ENCODE peak calls at places on chromosomes 4 and X, in ten cellular contexts. A, Z, I, Q, C, F, W, Y, H and O are unnamed samples. For H3K4me1 and H3K9me3, the result is how much of the 10 kb centered on the place peaks cover.

GRCh38 chrX:1424452-1424851 is 28.3 kb downstream of the ASMTL start:
- DNase-seq in A (no peak), Z (no peak), I (no peak), Q (no peak), C (no peak), F (peak), W (peak), Y (no peak), H (no peak), O (no peak)

GRCh38 chr4:53781614-53782467 is 190.6 kb upstream of the LNX1 start:
- DNase-seq in A (no peak), Z (no peak), I (peak), Q (no peak), C (no peak), F (no peak), W (no peak), Y (peak), H (no peak), O (no peak)

GRCh38 chrX:95427389-95427788 is 1257.3 kb upstream of the DIAPH2 start:
- DNase-seq in A (no peak), Z (no peak), I (no peak), Q (no peak), C (no peak), F (no peak), W (no peak), Y (no peak), H (no peak), O (no peak)

GRCh38 chr4:47486306-47486705 is 1.2 kb downstream of the ATP10D start:
- DNase-seq in A (no peak), Z (no peak), I (peak), Q (no peak), C (no peak), F (no peak), W (no peak), Y (no peak), H (no peak), O (no peak)

GRCh38 chrX:8591526-8591925 is 126.9 kb downstream of the VCX3B start:
- DNase-seq in A (no peak), Z (no peak), I (no peak), Q (no peak), C (no peak), F (no peak), W (no peak), Y (no peak), H (no peak), O (no peak)

GRCh38 chr4:20591571-20592455 is 108.4 kb upstream of the PACRGL start:
- DNase-seq in A (no peak), Z (no peak), I (no peak), Q (no peak), C (no peak), F (no peak), W (no peak), Y (no peak), H (no peak), O (no peak)

GRCh38 chr4:27087306-27088045 is 226.8 kb downstream of the STIM2 start:
- DNase-seq in A (no peak), Z (no peak), I (no peak), Q (no peak), C (no peak), F (no peak), W (no peak), Y (no peak), H (no peak), O (no peak)

GRCh38 chrX:67555578-67556203 is 11.9 kb downstream of the AR start:
- DNase-seq in A (peak), Z (peak), I (peak), Q (peak), C (peak), F (no peak), W (peak), Y (peak), H (peak), O (no peak)

GRCh38 chrX:56798866-56799864 is 70.1 kb downstream of the NBDY start:
- DNase-seq in A (peak), Z (peak), I (no peak), Q (no peak), C (no peak), F (peak), W (no peak), Y (no peak), H (peak), O (peak)

GRCh38 chr4:148341980-148342800 is 100.0 kb downstream of the NR3C2 start:
- DNase-seq in A (no peak), Z (no peak), I (peak), Q (no peak), C (no peak), F (no peak), W (no peak), Y (no peak), H (no peak), O (no peak)

GRCh38 chr4:150244600-150244999 is 166.4 kb downstream of the DCLK2 start:
- DNase-seq in A (no peak), Z (no peak), I (no peak), Q (no peak), C (no peak), F (no peak), W (no peak), Y (peak), H (no peak), O (no peak)

GRCh38 chrX:102950908-102951866 is 14.1 kb downstream of the RAB40AL start:
- DNase-seq in A (peak), Z (no peak), I (peak), Q (peak), C (peak), F (no peak), W (no peak), Y (peak), H (peak), O (no peak)

GRCh38 chr4:183825346-183825745 is 79.8 kb upstream of the STOX2 start:
- DNase-seq in A (no peak), Z (no peak), I (no peak), Q (no peak), C (no peak), F (no peak), W (no peak), Y (no peak), H (no peak), O (no peak)

GRCh38 chr4:13413719-13414437 is 70.3 kb downstream of the RAB28 start:
- DNase-seq in A (no peak), Z (no peak), I (no peak), Q (peak), C (no peak), F (no peak), W (no peak), Y (no peak), H (no peak), O (no peak)

GRCh38 chr4:130574215-130574614 is 1478.3 kb downstream of the C4orf33 start:
- DNase-seq in A (no peak), Z (no peak), I (no peak), Q (no peak), C (no peak), F (no peak), W (no peak), Y (no peak), H (no peak), O (no peak)

GRCh38 chrX:132118361-132118760 is 9.5 kb downstream of the FRMD7 start:
- DNase-seq in A (peak), Z (no peak), I (no peak), Q (no peak), C (no peak), F (no peak), W (no peak), Y (no peak), H (no peak), O (no peak)

GRCh38 chrX:46381630-46382029 is 163.6 kb downstream of the ZNF674 start:
- DNase-seq in A (peak), Z (no peak), I (peak), Q (no peak), C (peak), F (no peak), W (no peak), Y (peak), H (no peak), O (no peak)

GRCh38 chr4:169741569-169741968 is 16.2 kb downstream of the HPF1 start:
- DNase-seq in A (no peak), Z (no peak), I (no peak), Q (no peak), C (no peak), F (no peak), W (no peak), Y (no peak), H (no peak), O (no peak)

GRCh38 chr4:169745291-169745690 is 12.5 kb downstream of the HPF1 start:
- DNase-seq in A (no peak), Z (no peak), I (no peak), Q (no peak), C (no peak), F (no peak), W (no peak), Y (peak), H (no peak), O (no peak)

DNA sequence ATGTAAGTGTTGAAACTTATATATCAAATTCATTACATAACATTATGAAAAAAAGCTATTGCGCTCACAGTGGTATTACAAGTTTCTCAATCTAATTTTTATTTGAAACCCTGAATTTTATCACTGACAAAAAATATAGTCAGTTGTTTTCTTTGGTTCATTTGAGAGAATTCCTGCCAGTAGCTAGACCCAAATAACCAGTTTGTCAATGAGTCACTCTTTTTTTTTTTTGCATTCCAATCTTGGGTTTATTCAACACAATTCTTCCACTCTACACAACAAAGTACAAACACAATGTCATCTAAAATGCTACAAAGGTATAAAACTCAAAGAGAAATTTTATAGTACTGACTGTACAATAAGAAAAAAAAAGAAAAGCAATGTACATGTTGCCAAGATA is 13.1 kb downstream of the HPF1 start:
- DNase-seq in A (no peak), Z (no peak), I (no peak), Q (no peak), C (no peak), F (no peak), W (no peak), Y (no peak), H (no peak), O (no peak)
- TF ChIP-seq CTCF in A (no peak), Z (no peak), I (no peak), Q (no peak), C (no peak), F (no peak), W (no peak), Y (no peak), H (no peak), O (no peak)

DNA sequence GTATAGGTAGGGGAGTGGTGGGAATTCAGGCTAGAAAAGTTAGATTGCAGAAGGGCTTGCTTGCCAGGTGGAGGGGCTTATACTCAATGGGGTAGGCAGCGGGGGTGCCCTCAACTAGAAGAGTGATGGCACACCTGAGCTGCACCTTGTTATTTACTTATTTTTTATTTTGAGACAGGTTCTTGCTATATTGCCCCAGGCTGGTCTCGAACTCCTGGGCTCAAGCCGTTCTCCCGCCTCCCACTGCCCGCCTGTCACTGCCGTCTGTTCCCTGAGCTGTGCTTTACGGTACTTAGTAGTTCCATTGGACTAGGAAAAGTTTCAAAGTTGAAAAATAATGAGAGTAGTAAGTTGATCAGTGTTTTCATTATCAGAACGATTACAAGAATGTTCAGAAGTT is 2.0 kb downstream of the ZFX start:
- DNase-seq in A (no peak), Z (no peak), I (no peak), Q (no peak), C (no peak), F (no peak), W (no peak), Y (no peak), H (no peak), O (no peak)
- H3K4me1 ChIP-seq in A (under half), Z (half or more), I (under half), Q (half or more), C (under half), F (half or more), W (half or more), Y (under half), H (under half), O (under half)

GRCh38 chr4:24914460-24914859 is 1.6 kb upstream of the CCDC149 start:
- DNase-seq in A (no peak), Z (no peak), I (no peak), Q (no peak), C (no peak), F (no peak), W (no peak), Y (no peak), H (no peak), O (no peak)

GRCh38 chr4:24910504-24910903 is 2.3 kb downstream of the CCDC149 start:
- DNase-seq in A (no peak), Z (no peak), I (no peak), Q (no peak), C (no peak), F (no peak), W (no peak), Y (peak), H (no peak), O (no peak)

GRCh38 chr4:24912252-24913098 is at the start of gene CCDC149:
- DNase-seq in A (peak), Z (peak), I (peak), Q (peak), C (peak), F (peak), W (peak), Y (peak), H (peak), O (peak)

GRCh38 chr4:24915121-24915922 is 2.5 kb upstream of the CCDC149 start:
- DNase-seq in A (peak), Z (no peak), I (peak), Q (no peak), C (peak), F (no peak), W (no peak), Y (no peak), H (no peak), O (no peak)

GRCh38 chr4:24913099-24913445 is 230 bp upstream of the CCDC149 start:
- DNase-seq in A (no peak), Z (no peak), I (no peak), Q (no peak), C (peak), F (no peak), W (no peak), Y (no peak), H (no peak), O (no peak)
- H3K9me3 ChIP-seq in A (under half), Z (under half), I (under half), Q (under half), C (under half), F (under half), W (under half), Y (under half), H (under half), O (under half)

GRCh38 chr4:154120277-154120676 is 331.4 kb upstream of the SFRP2 start:
- DNase-seq in A (no peak), Z (no peak), I (no peak), Q (no peak), C (no peak), F (no peak), W (no peak), Y (no peak), H (no peak), O (no peak)

GRCh38 chr4:154124539-154125255 is 335.8 kb upstream of the SFRP2 start:
- DNase-seq in A (no peak), Z (no peak), I (no peak), Q (no peak), C (no peak), F (no peak), W (no peak), Y (peak), H (no peak), O (no peak)

GRCh38 chr4:154120690-154121089 is 331.8 kb upstream of the SFRP2 start:
- DNase-seq in A (no peak), Z (no peak), I (no peak), Q (no peak), C (no peak), F (no peak), W (no peak), Y (no peak), H (no peak), O (no peak)

GRCh38 chr4:154123897-154124296 is 335.0 kb upstream of the SFRP2 start:
- DNase-seq in A (no peak), Z (no peak), I (no peak), Q (no peak), C (no peak), F (no peak), W (no peak), Y (no peak), H (no peak), O (no peak)

GRCh38 chr4:154119317-154119716 is 330.4 kb upstream of the SFRP2 start:
- DNase-seq in A (peak), Z (no peak), I (no peak), Q (no peak), C (no peak), F (no peak), W (no peak), Y (no peak), H (no peak), O (no peak)
- TF ChIP-seq CTCF in A (peak), Z (no peak), I (no peak), Q (no peak), C (no peak), F (no peak), W (no peak), Y (no peak), H (no peak), O (no peak)

GRCh38 chr4:133151681-133152329 is 2.7 kb downstream of the PCDH10 start:
- DNase-seq in A (peak), Z (no peak), I (peak), Q (no peak), C (no peak), F (no peak), W (no peak), Y (no peak), H (no peak), O (no peak)
- H3K4me1 ChIP-seq in A (under half), Z (half or more), I (under half), Q (under half), C (under half), F (under half), W (half or more), Y (under half), H (under half), O (under half)

DNA sequence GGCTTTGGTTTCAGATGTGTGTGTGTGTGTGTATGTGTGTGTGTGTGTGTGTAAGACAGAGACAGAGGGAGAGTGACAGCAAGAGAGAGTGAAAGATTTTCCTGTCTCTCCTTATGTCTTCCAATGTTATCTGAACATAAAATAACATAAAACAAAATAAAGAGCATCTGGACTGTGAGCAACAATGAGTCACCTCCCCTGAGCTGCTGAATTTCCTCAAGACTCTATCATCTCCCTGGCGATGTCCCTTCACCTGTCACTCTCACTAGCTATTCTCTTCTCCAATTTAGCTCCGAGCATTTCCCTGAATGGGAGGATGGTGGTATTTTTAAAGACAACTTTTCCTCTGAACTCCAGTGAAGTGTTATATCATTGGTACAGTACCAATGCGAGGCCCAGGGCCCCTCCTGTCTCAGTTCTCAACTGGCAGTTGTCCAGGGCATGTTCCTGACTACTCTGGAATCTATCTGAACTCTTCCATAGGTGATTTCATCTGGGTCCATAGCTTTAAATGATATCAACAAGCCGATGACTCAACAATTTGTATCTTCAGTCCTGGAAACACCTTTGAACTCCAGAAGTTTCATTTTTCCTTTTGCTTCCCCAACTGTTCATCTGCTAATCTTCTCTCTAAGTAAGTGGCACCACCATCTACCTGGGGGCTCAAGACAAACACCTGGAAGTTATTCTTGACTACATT is 195.0 kb upstream of the CLNK start:
- DNase-seq in A (no peak), Z (no peak), I (no peak), Q (no peak), C (no peak), F (no peak), W (no peak), Y (peak), H (no peak), O (no peak)
- H3K9me3 ChIP-seq in A (under half), Z (under half), I (under half), Q (under half), C (under half), F (under half), W (under half), Y (under half), H (under half), O (under half)

DNA sequence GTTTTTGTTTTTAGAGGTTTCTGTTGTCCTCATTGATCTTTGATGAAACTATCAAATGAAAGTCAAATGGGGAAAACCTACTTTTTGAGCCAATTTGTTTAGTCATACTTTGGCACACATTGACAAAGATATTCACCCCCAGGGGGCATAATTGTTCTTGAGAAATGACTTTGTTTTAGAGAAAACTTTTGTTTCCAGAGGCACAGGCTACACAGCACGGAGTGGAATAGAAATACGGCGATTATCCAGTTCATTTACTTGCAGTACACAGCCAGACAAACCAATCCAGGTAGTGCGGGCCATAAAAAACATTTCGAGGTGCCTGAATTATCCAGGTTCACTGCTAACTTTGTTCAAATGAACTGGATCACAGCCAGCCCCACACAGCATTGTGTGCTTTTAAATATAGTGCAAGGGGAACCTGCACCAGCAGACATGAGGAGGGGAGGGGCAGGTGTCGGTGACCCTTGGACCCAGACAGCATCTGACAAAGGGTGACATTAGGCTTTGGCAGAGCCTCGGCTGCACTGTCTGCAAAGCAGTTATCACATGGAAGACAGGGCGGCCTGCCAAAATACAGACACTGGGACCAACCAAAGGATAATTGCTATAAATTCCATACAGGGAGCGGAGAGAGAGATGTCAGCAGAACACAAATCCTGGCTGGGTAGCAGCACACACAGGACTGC is 179.6 kb upstream of the NOCT start:
- DNase-seq in A (no peak), Z (no peak), I (peak), Q (peak), C (peak), F (no peak), W (no peak), Y (peak), H (no peak), O (peak)
- TF ChIP-seq CTCF in A (no peak), Z (no peak), I (no peak), Q (peak), C (no peak), F (no peak), W (no peak), Y (peak), H (no peak), O (no peak)